ENCODE peak calls at places on chromosomes 13 and 19, in seven cellular contexts. D is Peyer's patch; U is PC-9; V is CD8-positive, alpha-beta T cell; N is lung; Q is kidney; A is ascending aorta. Z is an unnamed sample.
A peak's percentile ranks its signal among the peaks of the same experiment; 100 is the strongest.

GRCh38 chr13:98548230-98548629 is 28.7 kb downstream of the STK24 start:
- DNase-seq in U (no peak), A (no peak), V (no peak), Q (no peak), N (no peak), D (no peak), Z (no peak)

GRCh38 chr19:14061751-14062557 is at the start of gene PALM3:
- DNase-seq in Q (peak; percentile 95), N (peak; percentile 83), D (no peak), U (peak; percentile 73), A (no peak), V (no peak), Z (no peak)

GRCh38 chr13:19345916-19346422 is 164.3 kb upstream of the TUBA3C start:
- DNase-seq in Q (peak; percentile 67), D (no peak), A (no peak), V (no peak), N (no peak), U (no peak), Z (no peak)

GRCh38 chr13:33279898-33280549 is 5.5 kb downstream of the STARD13 start:
- DNase-seq in D (no peak), A (no peak), N (no peak), V (no peak), Q (no peak), U (peak; percentile 63), Z (peak; percentile 96)

GRCh38 chr19:13905634-13906524 is at the start of the genes BRME1 and CC2D1A:
- DNase-seq in N (peak; percentile 95), A (peak; percentile 60), U (peak; percentile 95), V (peak; percentile 95), D (peak; percentile 90), Q (peak; percentile 98), Z (peak; percentile 51)

GRCh38 chr13:24459234-24459633 is 53.3 kb downstream of the PARP4 start:
- DNase-seq in D (no peak), A (no peak), N (no peak), V (no peak), U (no peak), Q (no peak), Z (no peak)

GRCh38 chr13:26629260-26629659 is 71.8 kb downstream of the WASF3 start:
- DNase-seq in D (no peak), U (no peak), Q (no peak), N (no peak), A (no peak), V (no peak), Z (no peak)

GRCh38 chr19:6076675-6077463 is 33.4 kb downstream of the RFX2 start:
- DNase-seq in U (no peak), D (no peak), V (no peak), Q (no peak), N (no peak), A (no peak), Z (peak; percentile 83)

DNA sequence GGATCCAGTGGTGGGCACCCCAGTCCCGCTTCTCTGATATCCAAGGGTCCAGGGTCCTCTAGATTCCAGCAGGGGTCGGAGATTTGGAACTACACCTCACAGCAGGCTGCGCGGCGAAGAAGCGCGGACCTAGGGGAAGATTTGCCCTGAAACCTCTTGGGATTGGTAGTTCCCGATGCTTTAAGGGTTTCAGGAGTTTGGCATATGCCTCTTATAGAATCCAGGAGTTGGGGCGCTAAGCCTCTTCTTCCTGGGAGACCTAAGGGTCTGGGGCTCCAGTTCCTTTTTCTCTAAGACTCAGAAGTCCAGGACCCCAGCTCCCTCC is 349 bp downstream of the BCL2L12 start:
- DNase-seq in A (no peak), D (no peak), N (no peak), V (no peak), U (no peak), Q (no peak), Z (no peak)
- TF ChIP-seq CTCF in A (no peak), D (no peak), N (no peak), V (no peak), U (no peak), Q (no peak), Z (peak; percentile 30)

GRCh38 chr13:91119643-91120042 is 227.8 kb upstream of the MIR17HG start:
- DNase-seq in U (no peak), A (no peak), Q (no peak), N (no peak), D (no peak), V (no peak), Z (no peak)

GRCh38 chr13:91126806-91127205 is 220.7 kb upstream of the MIR17HG start:
- DNase-seq in D (no peak), A (no peak), U (no peak), V (no peak), N (no peak), Q (no peak), Z (no peak)

GRCh38 chr13:91127995-91128394 is 219.5 kb upstream of the MIR17HG start:
- DNase-seq in Q (no peak), A (no peak), N (no peak), V (no peak), U (no peak), D (no peak), Z (no peak)

GRCh38 chr13:91123456-91124127 is 223.9 kb upstream of the MIR17HG start:
- DNase-seq in Q (no peak), U (no peak), V (no peak), A (no peak), D (no peak), N (no peak), Z (no peak)

DNA sequence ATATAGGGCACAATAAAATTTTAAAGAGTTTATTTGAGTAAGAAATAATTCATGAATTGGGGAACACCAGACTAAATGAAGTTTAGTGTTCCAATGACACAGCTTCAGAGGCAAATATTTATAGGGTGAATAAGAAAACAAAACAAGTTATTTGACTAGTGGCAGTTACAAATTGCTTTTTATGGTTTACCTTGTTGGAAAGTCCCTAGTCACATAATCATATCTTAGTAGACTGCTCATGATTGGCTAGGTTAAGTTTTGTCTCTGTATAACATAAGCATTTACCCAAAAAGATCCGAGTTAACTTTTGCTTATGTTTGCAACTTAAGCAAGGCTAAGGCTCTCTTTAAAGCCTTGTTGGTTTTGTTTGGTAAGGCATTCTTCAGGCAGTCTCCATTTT is 224.7 kb upstream of the MIR17HG start:
- DNase-seq in V (no peak), U (no peak), Q (no peak), D (no peak), A (no peak), N (no peak), Z (no peak)
- H3K4me1 ChIP-seq in V (no peaks in the 10 kb centered on the region), U (no peaks in the 10 kb centered on the region), Q (no peaks in the 10 kb centered on the region), D (no peaks in the 10 kb centered on the region), A (no peaks in the 10 kb centered on the region), N (no peaks in the 10 kb centered on the region), Z (no peaks in the 10 kb centered on the region)

GRCh38 chr19:37942516-37942902 is 35.5 kb downstream of the SIPA1L3 start:
- DNase-seq in A (no peak), V (no peak), Q (peak; percentile 33), D (no peak), U (no peak), N (no peak), Z (no peak)

GRCh38 chr19:37943480-37943879 is 36.5 kb downstream of the SIPA1L3 start:
- DNase-seq in Q (no peak), A (no peak), V (no peak), N (no peak), U (no peak), D (no peak), Z (no peak)

GRCh38 chr19:37946132-37946531 is 39.1 kb downstream of the SIPA1L3 start:
- DNase-seq in D (no peak), A (no peak), V (no peak), N (no peak), Q (no peak), U (no peak), Z (no peak)

GRCh38 chr19:37938379-37938778 is 31.4 kb downstream of the SIPA1L3 start:
- DNase-seq in V (no peak), N (no peak), Q (no peak), D (no peak), A (no peak), U (no peak), Z (no peak)

GRCh38 chr19:37941820-37942515 is 35.0 kb downstream of the SIPA1L3 start:
- DNase-seq in Q (peak; percentile 22), D (no peak), N (no peak), V (no peak), U (peak; percentile 48), A (no peak), Z (no peak)
- H3K27ac ChIP-seq in Q (no peak overlapping the region), D (peak overlapping the region; percentile 84), N (no peak overlapping the region), V (no peak overlapping the region), U (peak overlapping the region; percentile 67), A (no peak overlapping the region), Z (no peak overlapping the region)

GRCh38 chr19:8412783-8413592 is at the start of gene MARCHF2:
- DNase-seq in Q (peak; percentile 99), D (peak; percentile 94), A (peak; percentile 91), V (peak; percentile 94), U (peak; percentile 97), N (peak; percentile 94), Z (peak; percentile 73)
- TF ChIP-seq CTCF in Q (peak; percentile 63), D (peak; percentile 1), A (peak; percentile 75), V (peak; percentile 65), U (peak; percentile 76), N (peak; percentile 53), Z (peak; percentile 90)

Z was measured in foreskin keratinocyte.